ENCODE peak calls at places on chromosomes 5 and 9, in ten cellular contexts. T, R, K, P, Y, E, D, Q, B and G are unnamed samples.

GRCh38 chr9:121841771-121842611 is 190.6 kb downstream of the DAB2IP start:
- DNase-seq in Q (no peak), P (no peak), E (no peak), R (no peak), B (no peak), T (no peak), D (peak), K (peak), Y (no peak), G (no peak)

GRCh38 chr9:34576943-34577634 is 12.4 kb downstream of the CNTFR start:
- DNase-seq in R (no peak), P (no peak), Y (no peak), E (no peak), D (no peak), K (no peak), B (no peak), Q (no peak), T (no peak), G (no peak)

GRCh38 chr5:39411985-39412384 is 12.8 kb downstream of the DAB2 start:
- DNase-seq in E (no peak), T (no peak), Q (no peak), K (no peak), Y (no peak), R (no peak), D (no peak), B (no peak), P (no peak), G (no peak)

GRCh38 chr9:127076860-127077657 is 45.4 kb downstream of the ANGPTL2 start:
- DNase-seq in R (no peak), K (no peak), T (no peak), B (no peak), Y (no peak), D (peak), E (no peak), P (no peak), Q (no peak), G (peak)

GRCh38 chr5:120545007-120545406 is 80.9 kb downstream of the PRR16 start:
- DNase-seq in P (no peak), Q (no peak), D (no peak), B (no peak), T (no peak), Y (no peak), R (no peak), E (no peak), K (no peak), G (no peak)

GRCh38 chr9:128705051-128705965 is 3.0 kb downstream of the PKN3 start:
- DNase-seq in B (peak), P (no peak), D (no peak), T (no peak), E (peak), Q (no peak), K (no peak), R (no peak), Y (no peak), G (peak)

GRCh38 chr5:139807647-139808030 is 12.0 kb downstream of the PSD2 start:
- DNase-seq in P (no peak), D (no peak), B (peak), K (no peak), R (no peak), T (no peak), Q (no peak), Y (no peak), E (peak), G (no peak)

GRCh38 chr9:127976943-127977871 is 3.6 kb downstream of the EEIG1 start:
- DNase-seq in B (peak), D (no peak), R (no peak), Q (no peak), Y (no peak), E (no peak), K (no peak), P (no peak), T (no peak), G (no peak)

GRCh38 chr5:44827681-44828080 is 18.9 kb downstream of the MRPS30 start:
- DNase-seq in Q (no peak), B (no peak), P (no peak), E (no peak), T (no peak), R (no peak), D (no peak), Y (no peak), K (no peak), G (no peak)

GRCh38 chr5:52989025-52989780 is at the start of gene ITGA2:
- DNase-seq in Q (peak), T (no peak), R (peak), B (peak), K (peak), D (no peak), P (peak), Y (peak), E (peak), G (peak)
- TF ChIP-seq POLR2A in Q (no peak), T (peak), R (peak), B (no peak), K (no peak), D (no peak), P (peak), Y (no peak), E (no peak), G (no peak)

GRCh38 chr9:35790385-35791291 is 753 bp upstream of the NPR2 start:
- DNase-seq in K (peak), R (peak), D (no peak), T (peak), E (no peak), P (peak), Q (no peak), B (no peak), Y (peak), G (peak)
- H3K4me3 ChIP-seq in K (peak), R (no peak), D (peak), T (peak), E (peak), P (no peak), Q (no peak), B (peak), Y (no peak), G (peak)

DNA sequence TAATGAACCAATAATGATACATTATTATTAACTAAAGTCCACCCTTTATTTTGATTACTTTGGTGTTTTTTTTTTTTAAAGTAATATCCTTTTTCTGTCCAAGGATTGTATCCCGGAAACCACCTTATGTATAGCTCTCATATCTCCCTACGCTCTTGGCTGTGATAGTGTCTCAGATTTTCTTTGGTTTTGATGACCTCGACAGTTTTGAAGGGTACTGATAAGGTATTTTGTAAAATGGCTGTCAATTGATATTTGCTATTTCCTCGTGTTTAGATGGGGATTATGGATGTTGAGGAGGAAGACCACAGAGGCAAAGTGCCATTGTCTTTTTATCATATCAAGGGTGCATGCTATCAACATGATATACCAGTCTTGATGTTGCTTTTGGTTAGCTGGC is 259.0 kb downstream of the SGCD start:
- DNase-seq in Y (no peak), Q (no peak), R (no peak), P (no peak), D (no peak), E (no peak), T (no peak), B (no peak), K (no peak), G (no peak)
- H3K27ac ChIP-seq in Y (no peak), Q (no peak), R (no peak), P (no peak), D (no peak), E (no peak), T (no peak), B (peak), K (no peak), G (peak)

GRCh38 chr9:131657890-131658752 is 81.8 kb downstream of the RAPGEF1 start:
- DNase-seq in E (no peak), P (peak), K (no peak), R (peak), Q (peak), T (no peak), B (no peak), D (no peak), Y (no peak), G (no peak)
- TF ChIP-seq POLR2A in E (no peak), P (no peak), K (no peak), R (no peak), Q (no peak), T (no peak), B (no peak), D (no peak), Y (no peak), G (no peak)

GRCh38 chr5:170080217-170080616 is 25.5 kb upstream of the FOXI1 start:
- DNase-seq in K (peak), D (no peak), Y (no peak), R (no peak), E (no peak), P (no peak), B (no peak), Q (no peak), T (no peak), G (no peak)

GRCh38 chr5:170078931-170079330 is 26.8 kb upstream of the FOXI1 start:
- DNase-seq in K (no peak), Y (no peak), T (no peak), R (no peak), E (no peak), Q (no peak), B (no peak), P (no peak), D (no peak), G (no peak)

GRCh38 chr5:170077526-170077925 is 28.2 kb upstream of the FOXI1 start:
- DNase-seq in B (no peak), D (no peak), P (no peak), E (no peak), Y (no peak), K (no peak), Q (no peak), R (no peak), T (no peak), G (no peak)

GRCh38 chr5:170076707-170077106 is 29.0 kb upstream of the FOXI1 start:
- DNase-seq in K (no peak), Q (no peak), B (no peak), P (no peak), T (no peak), Y (no peak), R (no peak), E (no peak), D (no peak), G (no peak)

DNA sequence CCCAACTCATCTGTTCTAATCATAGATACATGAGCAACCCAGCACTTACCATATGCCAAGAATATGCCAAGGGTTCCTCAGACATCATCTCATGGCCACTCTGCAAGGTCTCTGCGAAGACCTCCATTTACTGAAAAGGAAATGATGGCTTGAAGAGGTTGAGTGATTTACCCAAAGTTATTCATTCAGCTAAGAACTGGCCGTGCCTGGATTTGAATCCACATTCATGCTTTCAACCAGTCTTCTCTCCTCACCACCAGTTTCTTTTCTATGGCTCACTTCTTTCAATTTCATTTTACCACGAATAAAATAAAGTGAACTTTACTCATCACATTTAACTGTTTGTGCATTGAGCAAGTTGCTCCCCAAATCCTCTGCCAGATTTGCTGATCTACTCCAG is 27.2 kb upstream of the FOXI1 start:
- DNase-seq in E (no peak), Y (no peak), B (no peak), D (no peak), T (no peak), K (no peak), R (no peak), Q (no peak), P (no peak), G (no peak)
- H3K4me3 ChIP-seq in E (no peak), Y (no peak), B (no peak), D (no peak), T (no peak), K (no peak), R (no peak), Q (no peak), P (no peak), G (no peak)

GRCh38 chr5:91281409-91281808 is 101.7 kb downstream of the ARRDC3 start:
- DNase-seq in T (no peak), B (no peak), K (no peak), Y (no peak), E (no peak), D (no peak), R (no peak), Q (peak), P (no peak), G (no peak)
- H3K27ac ChIP-seq in T (no peak), B (peak), K (peak), Y (peak), E (peak), D (peak), R (no peak), Q (peak), P (peak), G (peak)